ENCODE peak calls at places on chromosomes 16 and 17, in eight cellular contexts. L is OCI-LY7, V is uterus, C is BJ, Y is WTC11, Q is hepatocyte, D is neural crest cell, U is IMR-90. X is an unnamed sample.

GRCh38 chr16:21603920-21604319 is 4.5 kb downstream of the METTL9 start:
- DNase-seq in Q (peak; percentile 41), L (no peak), D (no peak), C (no peak), U (peak; percentile 54), V (no peak), Y (no peak), X (no peak)

GRCh38 chr16:9345046-9345445 is 253.6 kb downstream of the HAPSTR1 start:
- DNase-seq in Y (no peak), Q (no peak), U (no peak), D (no peak), V (no peak), L (no peak), C (no peak), X (no peak)

GRCh38 chr16:29232811-29233704 is 173.5 kb downstream of the NPIPB11 start:
- DNase-seq in U (no peak), Y (no peak), V (no peak), Q (no peak), L (no peak), D (no peak), C (no peak), X (no peak)

GRCh38 chr17:82520041-82520910 is 744 bp downstream of the FOXK2 start:
- DNase-seq in U (no peak), Y (peak; percentile 29), C (no peak), V (peak; percentile 33), L (peak; percentile 59), D (peak; percentile 18), Q (peak; percentile 56), X (peak; percentile 38)

GRCh38 chr17:50817142-50817751 is 18.1 kb upstream of the WFIKKN2 start:
- DNase-seq in L (peak; percentile 54), C (no peak), U (no peak), Q (peak; percentile 48), V (peak; percentile 38), D (peak; percentile 53), Y (peak; percentile 55), X (peak; percentile 41)

GRCh38 chr16:85227262-85227923 is 115.1 kb upstream of the CIBAR2 start:
- DNase-seq in U (no peak), Y (no peak), D (no peak), C (no peak), V (no peak), L (peak; percentile 76), Q (no peak), X (no peak)

GRCh38 chr16:78577597-78577996 is 478.1 kb downstream of the WWOX start:
- DNase-seq in L (no peak), Y (no peak), U (no peak), C (no peak), Q (no peak), V (no peak), D (no peak), X (no peak)

GRCh38 chr17:15479697-15480096 is 12.3 kb upstream of the CDRT4 start:
- DNase-seq in C (no peak), Y (no peak), U (peak; percentile 41), D (no peak), V (no peak), Q (no peak), L (no peak), X (peak; percentile 62)

GRCh38 chr17:50274945-50275221 is 617 bp downstream of the TMEM92 start:
- DNase-seq in U (no peak), L (no peak), Y (no peak), V (no peak), D (no peak), C (no peak), Q (no peak), X (no peak)

GRCh38 chr17:38749222-38750043 is 1.3 kb upstream of the PCGF2 start:
- DNase-seq in V (peak; percentile 91), D (peak; percentile 67), Y (peak; percentile 80), U (peak; percentile 52), Q (peak; percentile 74), C (peak; percentile 18), L (no peak), X (peak; percentile 68)
- TF ChIP-seq CTCF in V (no peak), D (no peak), Y (no peak), U (no peak), Q (no peak), C (no peak), L (no peak), X (peak; percentile 9)

GRCh38 chr16:81210807-81211206 is 27.7 kb upstream of the BCO1 start:
- DNase-seq in Y (no peak), L (no peak), V (no peak), D (no peak), C (no peak), U (no peak), Q (no peak), X (no peak)

GRCh38 chr16:81216706-81217105 is 21.8 kb upstream of the BCO1 start:
- DNase-seq in U (no peak), V (no peak), Y (no peak), Q (no peak), L (no peak), D (no peak), C (no peak), X (no peak)

GRCh38 chr16:81216114-81216513 is 22.4 kb upstream of the BCO1 start:
- DNase-seq in D (no peak), Y (no peak), Q (no peak), V (no peak), U (no peak), L (no peak), C (no peak), X (no peak)

GRCh38 chr16:81212830-81213465 is 25.5 kb upstream of the BCO1 start:
- DNase-seq in C (no peak), V (no peak), U (no peak), Y (no peak), Q (no peak), L (no peak), D (no peak), X (no peak)

GRCh38 chr16:81214745-81215166 is 23.7 kb upstream of the BCO1 start:
- DNase-seq in D (no peak), C (no peak), V (no peak), Q (no peak), Y (peak; percentile 67), L (no peak), U (peak; percentile 15), X (peak; percentile 15)
- TF ChIP-seq CTCF in D (peak; percentile 39), C (peak; percentile 56), V (no peak), Q (peak; percentile 24), Y (no peak), L (peak; percentile 62), U (peak; percentile 43), X (peak; percentile 50)

GRCh38 chr17:4856937-4857314 is 23.8 kb downstream of the MINK1 start:
- DNase-seq in C (no peak), V (no peak), Y (no peak), U (no peak), Q (no peak), L (no peak), D (no peak), X (no peak)
- TF ChIP-seq CTCF in C (no peak), V (no peak), Y (no peak), U (no peak), Q (no peak), L (no peak), D (no peak), X (no peak)

DNA sequence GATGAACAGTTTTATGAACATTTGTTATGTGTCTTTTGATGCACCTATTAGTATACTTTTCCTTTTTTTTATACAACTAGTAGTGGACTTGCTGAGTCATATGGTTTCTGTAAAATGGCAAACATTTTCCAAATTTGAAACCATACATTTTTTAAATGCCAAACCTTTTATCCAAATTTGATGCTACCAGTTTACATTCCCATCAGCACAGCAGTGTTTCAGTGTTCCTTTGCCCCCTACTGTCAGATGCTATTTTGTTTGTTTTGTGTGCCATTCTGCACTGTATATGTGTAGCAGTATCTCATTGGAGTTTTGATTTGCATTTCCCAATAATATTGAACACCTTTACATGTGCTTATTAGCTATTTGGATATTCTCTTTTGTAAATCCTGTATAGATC is 219.4 kb downstream of the TANC2 start:
- DNase-seq in C (no peak), Y (no peak), L (no peak), V (no peak), D (no peak), U (no peak), Q (no peak), X (peak; percentile 14)
- TF ChIP-seq CTCF in C (no peak), Y (no peak), L (no peak), V (no peak), D (no peak), U (no peak), Q (no peak), X (no peak)

GRCh38 chr16:67846320-67847063 is at the start of gene NUTF2:
- DNase-seq in D (peak; percentile 96), Y (peak; percentile 98), L (peak; percentile 98), Q (peak; percentile 97), V (peak; percentile 96), C (peak; percentile 52), U (peak; percentile 85), X (peak; percentile 86)

GRCh38 chr16:67845291-67846062 is 1.3 kb upstream of the NUTF2 start:
- DNase-seq in D (no peak), U (no peak), C (no peak), Y (no peak), V (no peak), L (peak; percentile 31), Q (no peak), X (no peak)

GRCh38 chr16:67846063-67846319 is 742 bp upstream of the NUTF2 start:
- DNase-seq in U (no peak), D (no peak), V (no peak), L (no peak), C (no peak), Y (no peak), Q (no peak), X (no peak)

GRCh38 chr16:67848118-67848517 is 625 bp upstream of the CENPT start:
- DNase-seq in Y (no peak), D (no peak), V (no peak), U (no peak), C (no peak), Q (no peak), L (no peak), X (no peak)

DNA sequence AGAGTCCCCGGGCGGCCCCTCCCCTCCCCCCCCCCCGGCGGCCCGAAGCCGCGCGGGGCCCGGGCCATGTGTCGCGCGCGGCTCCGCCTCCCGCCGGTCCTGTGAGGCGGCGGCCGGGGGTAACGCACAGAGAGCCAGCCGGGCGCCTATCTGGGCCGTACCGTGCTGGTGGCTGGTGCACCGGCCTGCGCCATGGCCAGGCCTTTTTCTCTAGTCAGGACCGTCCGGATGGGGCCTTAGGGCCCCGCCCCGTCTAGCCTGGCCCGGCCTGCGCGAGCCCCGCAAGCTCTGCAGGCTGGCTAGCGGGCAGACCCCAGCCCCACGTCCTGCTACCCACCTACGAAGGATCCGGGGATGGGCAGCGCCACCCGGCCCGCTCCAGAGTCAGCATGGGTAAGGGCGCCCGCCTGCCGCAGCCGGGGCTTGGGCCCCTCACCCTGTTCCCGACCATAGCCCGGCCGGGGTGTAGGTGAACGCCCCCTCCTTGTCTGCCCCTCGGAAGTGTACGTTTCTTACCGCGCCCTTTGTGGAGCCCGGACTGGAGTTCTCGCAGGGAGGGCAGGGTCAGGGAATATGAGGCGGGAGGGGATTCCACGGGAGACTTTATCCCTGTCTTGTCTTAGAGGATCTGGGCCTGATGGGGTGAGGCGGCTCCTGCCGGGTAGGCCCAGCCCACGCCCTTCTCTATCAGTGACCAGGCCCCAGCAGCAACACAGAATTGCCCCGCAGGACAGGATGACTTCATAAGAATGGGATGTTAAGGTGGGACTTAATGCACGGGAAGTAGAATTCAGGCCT is at the start of gene CENPT:
- DNase-seq in V (no peak), Q (peak; percentile 87), Y (no peak), C (no peak), L (peak; percentile 77), U (peak; percentile 64), D (no peak), X (peak; percentile 61)
- TF ChIP-seq CTCF in V (no peak), Q (no peak), Y (no peak), C (no peak), L (no peak), U (no peak), D (no peak), X (no peak)

GRCh38 chr17:81258292-81258691 is 19.2 kb downstream of the NDUFAF8 start:
- DNase-seq in U (no peak), Q (peak; percentile 44), Y (peak; percentile 51), V (no peak), C (no peak), D (no peak), L (no peak), X (no peak)
- TF ChIP-seq CTCF in U (no peak), Q (peak; percentile 16), Y (no peak), V (no peak), C (no peak), D (no peak), L (no peak), X (no peak)